ENCODE peak calls at places on chromosomes 11 and 22, in eight cellular contexts. One of them, this sample, is unnamed.

GRCh38 chr11:12958984-12959383 is 50.1 kb upstream of the RASSF10 start:
- DNase-seq in lower lobe of right lung: no peak
- DNase-seq in ovary: no peak
- DNase-seq in left ventricle myocardium inferior: no peak
- DNase-seq in colonic mucosa: peak
- DNase-seq in cardiac muscle cell: no peak
- DNase-seq in cardiac fibroblast: no peak
- DNase-seq in psoas muscle: no peak
- DNase-seq in this sample: no peak

GRCh38 chr22:46084376-46084775 is 66.0 kb upstream of the PPARA start:
- DNase-seq in lower lobe of right lung: peak
- DNase-seq in ovary: peak
- DNase-seq in left ventricle myocardium inferior: no peak
- DNase-seq in colonic mucosa: no peak
- DNase-seq in cardiac muscle cell: no peak
- DNase-seq in cardiac fibroblast: no peak
- DNase-seq in psoas muscle: peak
- DNase-seq in this sample: no peak

GRCh38 chr22:47080100-47080499 is 317.6 kb downstream of the TBC1D22A start:
- DNase-seq in lower lobe of right lung: no peak
- DNase-seq in ovary: no peak
- DNase-seq in left ventricle myocardium inferior: no peak
- DNase-seq in colonic mucosa: no peak
- DNase-seq in cardiac muscle cell: no peak
- DNase-seq in cardiac fibroblast: no peak
- DNase-seq in psoas muscle: no peak
- DNase-seq in this sample: no peak

GRCh38 chr11:64447717-64448598 is 89.0 kb downstream of the RPS6KA4 start:
- DNase-seq in lower lobe of right lung: peak
- DNase-seq in ovary: peak
- DNase-seq in left ventricle myocardium inferior: peak
- DNase-seq in colonic mucosa: peak
- DNase-seq in cardiac muscle cell: no peak
- DNase-seq in cardiac fibroblast: peak
- DNase-seq in psoas muscle: peak
- DNase-seq in this sample: no peak

GRCh38 chr11:86761978-86762377 is 38.4 kb upstream of the PRSS23 start:
- DNase-seq in lower lobe of right lung: no peak
- DNase-seq in ovary: no peak
- DNase-seq in left ventricle myocardium inferior: no peak
- DNase-seq in colonic mucosa: no peak
- DNase-seq in cardiac muscle cell: no peak
- DNase-seq in cardiac fibroblast: peak
- DNase-seq in psoas muscle: no peak
- DNase-seq in this sample: no peak

GRCh38 chr11:75507571-75507970 is 18.2 kb downstream of the GDPD5 start:
- DNase-seq in lower lobe of right lung: no peak
- DNase-seq in ovary: no peak
- DNase-seq in left ventricle myocardium inferior: no peak
- DNase-seq in colonic mucosa: no peak
- DNase-seq in cardiac muscle cell: no peak
- DNase-seq in cardiac fibroblast: no peak
- DNase-seq in psoas muscle: no peak
- DNase-seq in this sample: no peak

GRCh38 chr11:94845622-94846021 is 77.5 kb downstream of the AMOTL1 start:
- DNase-seq in lower lobe of right lung: peak
- DNase-seq in ovary: no peak
- DNase-seq in left ventricle myocardium inferior: no peak
- DNase-seq in colonic mucosa: no peak
- DNase-seq in cardiac muscle cell: no peak
- DNase-seq in cardiac fibroblast: peak
- DNase-seq in psoas muscle: no peak
- DNase-seq in this sample: no peak

GRCh38 chr22:26903030-26903856 is 245.9 kb downstream of the MIAT start:
- DNase-seq in lower lobe of right lung: no peak
- DNase-seq in ovary: peak
- DNase-seq in left ventricle myocardium inferior: no peak
- DNase-seq in colonic mucosa: no peak
- DNase-seq in cardiac muscle cell: peak
- DNase-seq in cardiac fibroblast: no peak
- DNase-seq in psoas muscle: no peak
- DNase-seq in this sample: no peak

DNA sequence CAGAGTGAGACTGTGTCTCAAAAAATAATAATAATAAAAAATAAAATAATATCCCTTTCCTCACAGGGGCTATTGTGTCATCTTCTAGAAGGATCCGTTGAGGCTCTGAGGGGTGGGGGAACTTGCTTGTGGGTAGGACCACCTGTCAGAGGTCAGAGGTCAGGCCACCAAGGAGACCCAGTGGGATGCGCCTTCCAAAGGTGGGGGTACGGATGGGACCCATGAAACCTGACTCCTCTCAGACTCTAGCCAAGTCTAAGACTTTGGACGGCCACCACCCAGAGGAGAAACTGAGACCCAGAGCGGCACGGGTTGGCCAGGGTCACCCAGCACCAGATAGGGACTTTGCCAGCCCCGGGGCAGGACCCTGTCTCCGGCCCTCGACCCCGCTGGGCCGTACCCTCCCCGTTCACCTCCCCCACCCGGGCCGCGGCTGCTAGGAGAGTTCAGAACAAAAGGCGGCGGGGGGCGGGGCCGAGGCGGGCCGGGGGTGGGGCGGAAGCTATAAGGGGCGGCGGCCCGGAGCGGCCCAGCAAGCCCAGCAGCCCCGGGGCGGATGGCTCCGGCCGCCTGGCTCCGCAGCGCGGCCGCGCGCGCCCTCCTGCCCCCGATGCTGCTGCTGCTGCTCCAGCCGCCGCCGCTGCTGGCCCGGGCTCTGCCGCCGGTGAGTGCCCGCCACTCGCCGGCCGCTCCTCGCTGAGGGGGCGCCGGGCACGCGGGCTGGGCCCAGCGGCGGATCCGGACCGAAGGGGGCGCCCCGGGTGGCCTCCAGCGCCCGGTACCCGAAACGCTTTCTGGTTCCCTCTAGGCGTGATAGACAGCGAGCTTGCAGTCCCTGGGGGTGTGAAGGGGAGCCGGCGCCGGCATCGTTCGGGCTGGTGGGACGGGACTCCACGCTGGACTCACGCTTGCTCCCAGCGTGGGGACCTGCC is at the start of gene MMP11:
- DNase-seq in lower lobe of right lung: peak
- DNase-seq in ovary: peak
- DNase-seq in left ventricle myocardium inferior: peak
- DNase-seq in colonic mucosa: peak
- DNase-seq in cardiac muscle cell: peak
- DNase-seq in cardiac fibroblast: peak
- DNase-seq in psoas muscle: peak
- DNase-seq in this sample: no peak
- TF ChIP-seq CTCF in lower lobe of right lung: peak
- TF ChIP-seq CTCF in ovary: no peak
- TF ChIP-seq CTCF in left ventricle myocardium inferior: peak
- TF ChIP-seq CTCF in colonic mucosa: no peak
- TF ChIP-seq CTCF in cardiac muscle cell: no peak
- TF ChIP-seq CTCF in cardiac fibroblast: no peak
- TF ChIP-seq CTCF in psoas muscle: no peak
- TF ChIP-seq CTCF in this sample: no peak

DNA sequence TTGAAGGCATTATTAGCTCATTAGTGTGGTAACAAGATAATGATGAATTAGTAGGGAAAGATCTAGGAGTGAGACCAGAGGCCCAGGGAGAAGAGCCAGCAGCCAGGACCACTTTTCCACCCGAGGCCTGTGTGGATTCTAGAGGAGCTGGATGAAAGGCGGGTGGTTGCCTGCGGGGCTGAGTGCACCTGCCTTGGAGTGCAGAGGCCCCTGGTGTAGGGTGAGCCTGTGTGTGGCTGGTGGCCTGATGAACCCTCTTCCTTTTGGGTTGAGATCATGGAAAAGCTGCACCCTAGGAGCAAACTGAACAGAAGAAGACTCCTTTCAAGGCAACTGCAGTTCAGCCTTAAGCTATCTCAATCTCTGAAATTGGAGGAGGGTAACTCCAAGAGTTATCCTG is 5.9 kb upstream of the TP53AIP1 start:
- DNase-seq in lower lobe of right lung: no peak
- DNase-seq in ovary: no peak
- DNase-seq in left ventricle myocardium inferior: no peak
- DNase-seq in colonic mucosa: no peak
- DNase-seq in cardiac muscle cell: peak
- DNase-seq in cardiac fibroblast: no peak
- DNase-seq in psoas muscle: no peak
- DNase-seq in this sample: no peak
- TF ChIP-seq CTCF in lower lobe of right lung: no peak
- TF ChIP-seq CTCF in ovary: no peak
- TF ChIP-seq CTCF in left ventricle myocardium inferior: peak
- TF ChIP-seq CTCF in colonic mucosa: no peak
- TF ChIP-seq CTCF in cardiac muscle cell: peak
- TF ChIP-seq CTCF in cardiac fibroblast: peak
- TF ChIP-seq CTCF in psoas muscle: no peak
- TF ChIP-seq CTCF in this sample: no peak

DNA sequence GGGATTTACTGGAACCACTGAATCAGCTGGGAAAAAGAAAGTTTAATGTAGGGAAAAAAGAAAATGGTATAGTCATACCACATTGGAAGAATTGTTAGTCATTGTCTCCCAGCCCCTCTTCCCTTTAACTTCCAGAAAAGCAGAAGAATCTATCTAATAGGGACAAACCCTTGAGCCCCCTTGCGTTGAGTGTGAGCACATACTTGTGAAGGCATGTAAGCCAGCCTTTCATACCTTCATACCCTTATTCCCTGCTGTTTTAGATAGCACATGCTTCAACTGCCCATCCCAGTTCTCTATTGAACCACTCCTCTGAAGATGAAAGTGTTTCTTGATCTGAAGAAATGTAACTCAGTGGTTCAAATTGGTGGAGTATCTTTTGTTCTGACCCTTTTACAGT is 6.6 kb downstream of the TREH start:
- DNase-seq in lower lobe of right lung: no peak
- DNase-seq in ovary: no peak
- DNase-seq in left ventricle myocardium inferior: no peak
- DNase-seq in colonic mucosa: no peak
- DNase-seq in cardiac muscle cell: no peak
- DNase-seq in cardiac fibroblast: no peak
- DNase-seq in psoas muscle: no peak
- DNase-seq in this sample: no peak
- TF ChIP-seq CTCF in lower lobe of right lung: no peak
- TF ChIP-seq CTCF in ovary: no peak
- TF ChIP-seq CTCF in left ventricle myocardium inferior: no peak
- TF ChIP-seq CTCF in colonic mucosa: no peak
- TF ChIP-seq CTCF in cardiac muscle cell: peak
- TF ChIP-seq CTCF in cardiac fibroblast: no peak
- TF ChIP-seq CTCF in psoas muscle: no peak
- TF ChIP-seq CTCF in this sample: no peak

GRCh38 chr11:61892085-61892370 is 683 bp upstream of the FADS3 start:
- DNase-seq in lower lobe of right lung: no peak
- DNase-seq in ovary: no peak
- DNase-seq in left ventricle myocardium inferior: no peak
- DNase-seq in colonic mucosa: no peak
- DNase-seq in cardiac muscle cell: no peak
- DNase-seq in cardiac fibroblast: no peak
- DNase-seq in psoas muscle: no peak
- DNase-seq in this sample: no peak
- TF ChIP-seq CTCF in lower lobe of right lung: no peak
- TF ChIP-seq CTCF in ovary: no peak
- TF ChIP-seq CTCF in left ventricle myocardium inferior: no peak
- TF ChIP-seq CTCF in colonic mucosa: no peak
- TF ChIP-seq CTCF in cardiac muscle cell: peak
- TF ChIP-seq CTCF in cardiac fibroblast: no peak
- TF ChIP-seq CTCF in psoas muscle: no peak
- TF ChIP-seq CTCF in this sample: no peak

GRCh38 chr11:120717623-120718022 is 206.1 kb downstream of the GRIK4 start:
- DNase-seq in lower lobe of right lung: no peak
- DNase-seq in ovary: no peak
- DNase-seq in left ventricle myocardium inferior: no peak
- DNase-seq in colonic mucosa: no peak
- DNase-seq in cardiac muscle cell: no peak
- DNase-seq in cardiac fibroblast: no peak
- DNase-seq in psoas muscle: no peak
- DNase-seq in this sample: no peak

GRCh38 chr11:120717042-120717441 is 205.5 kb downstream of the GRIK4 start:
- DNase-seq in lower lobe of right lung: no peak
- DNase-seq in ovary: no peak
- DNase-seq in left ventricle myocardium inferior: no peak
- DNase-seq in colonic mucosa: no peak
- DNase-seq in cardiac muscle cell: no peak
- DNase-seq in cardiac fibroblast: no peak
- DNase-seq in psoas muscle: no peak
- DNase-seq in this sample: no peak

GRCh38 chr11:120712862-120713770 is 201.6 kb downstream of the GRIK4 start:
- DNase-seq in lower lobe of right lung: no peak
- DNase-seq in ovary: peak
- DNase-seq in left ventricle myocardium inferior: no peak
- DNase-seq in colonic mucosa: no peak
- DNase-seq in cardiac muscle cell: no peak
- DNase-seq in cardiac fibroblast: no peak
- DNase-seq in psoas muscle: no peak
- DNase-seq in this sample: no peak

GRCh38 chr11:120714448-120714847 is 202.9 kb downstream of the GRIK4 start:
- DNase-seq in lower lobe of right lung: no peak
- DNase-seq in ovary: no peak
- DNase-seq in left ventricle myocardium inferior: no peak
- DNase-seq in colonic mucosa: no peak
- DNase-seq in cardiac muscle cell: no peak
- DNase-seq in cardiac fibroblast: no peak
- DNase-seq in psoas muscle: no peak
- DNase-seq in this sample: no peak

GRCh38 chr11:120715239-120715638 is 203.7 kb downstream of the GRIK4 start:
- DNase-seq in lower lobe of right lung: no peak
- DNase-seq in ovary: no peak
- DNase-seq in left ventricle myocardium inferior: no peak
- DNase-seq in colonic mucosa: no peak
- DNase-seq in cardiac muscle cell: no peak
- DNase-seq in cardiac fibroblast: peak
- DNase-seq in psoas muscle: no peak
- DNase-seq in this sample: no peak
- TF ChIP-seq CTCF in lower lobe of right lung: peak
- TF ChIP-seq CTCF in ovary: peak
- TF ChIP-seq CTCF in left ventricle myocardium inferior: peak
- TF ChIP-seq CTCF in colonic mucosa: no peak
- TF ChIP-seq CTCF in cardiac muscle cell: peak
- TF ChIP-seq CTCF in cardiac fibroblast: peak
- TF ChIP-seq CTCF in psoas muscle: no peak
- TF ChIP-seq CTCF in this sample: peak

DNA sequence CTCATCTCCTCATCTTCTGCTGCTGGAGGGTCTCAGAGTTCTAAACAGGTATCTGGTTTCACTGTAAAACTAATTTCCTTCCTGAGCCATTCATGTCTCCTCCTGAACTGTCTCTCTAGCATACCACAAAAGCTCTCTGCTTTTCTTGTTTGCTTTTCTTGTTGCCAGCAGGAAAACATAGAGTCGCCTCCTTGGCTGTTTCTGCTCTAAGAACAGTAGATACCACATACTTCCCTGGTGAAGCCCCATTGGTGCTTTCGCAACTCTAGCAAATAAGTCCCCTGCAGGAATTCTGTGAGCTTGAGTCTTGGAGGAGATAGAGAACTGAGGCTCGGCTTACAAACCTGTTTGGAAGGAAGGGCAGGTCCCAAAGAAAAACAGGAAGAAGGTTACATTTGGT is 7.0 kb downstream of the DIXDC1 start:
- DNase-seq in lower lobe of right lung: no peak
- DNase-seq in ovary: no peak
- DNase-seq in left ventricle myocardium inferior: no peak
- DNase-seq in colonic mucosa: no peak
- DNase-seq in cardiac muscle cell: no peak
- DNase-seq in cardiac fibroblast: peak
- DNase-seq in psoas muscle: no peak
- DNase-seq in this sample: no peak
- TF ChIP-seq CTCF in lower lobe of right lung: no peak
- TF ChIP-seq CTCF in ovary: no peak
- TF ChIP-seq CTCF in left ventricle myocardium inferior: no peak
- TF ChIP-seq CTCF in colonic mucosa: no peak
- TF ChIP-seq CTCF in cardiac muscle cell: no peak
- TF ChIP-seq CTCF in cardiac fibroblast: no peak
- TF ChIP-seq CTCF in psoas muscle: no peak
- TF ChIP-seq CTCF in this sample: no peak

GRCh38 chr11:68962527-68963250 is 18.1 kb downstream of the MRGPRD start:
- DNase-seq in lower lobe of right lung: peak
- DNase-seq in ovary: no peak
- DNase-seq in left ventricle myocardium inferior: no peak
- DNase-seq in colonic mucosa: no peak
- DNase-seq in cardiac muscle cell: no peak
- DNase-seq in cardiac fibroblast: no peak
- DNase-seq in psoas muscle: no peak
- DNase-seq in this sample: no peak
- TF ChIP-seq CTCF in lower lobe of right lung: no peak
- TF ChIP-seq CTCF in ovary: no peak
- TF ChIP-seq CTCF in left ventricle myocardium inferior: no peak
- TF ChIP-seq CTCF in colonic mucosa: no peak
- TF ChIP-seq CTCF in cardiac muscle cell: no peak
- TF ChIP-seq CTCF in cardiac fibroblast: no peak
- TF ChIP-seq CTCF in psoas muscle: no peak
- TF ChIP-seq CTCF in this sample: no peak